ENCODE peak calls at places on chromosomes 5 and 9, in four cellular contexts. O is HFF-Myc, J is right atrium auricular region, I is GM10248. W is an unnamed sample.
A peak's percentile ranks its signal among the peaks of the same experiment; 100 is the strongest.

GRCh38 chr5:134022333-134022732 is 17.6 kb upstream of the VDAC1 start:
- DNase-seq in O (no peak), I (no peak), J (no peak), W (no peak)

GRCh38 chr9:71767421-71768321 is 642 bp downstream of the CEMIP2 start:
- DNase-seq in I (no peak), O (no peak), J (no peak), W (no peak)

GRCh38 chr5:143128412-143129071 is 274.9 kb downstream of the NR3C1 start:
- DNase-seq in J (no peak), I (no peak), O (peak; percentile 16), W (no peak)

GRCh38 chr9:93155716-93156474 is 21.8 kb upstream of the NINJ1 start:
- DNase-seq in O (no peak), J (no peak), I (no peak), W (no peak)

GRCh38 chr5:1321576-1321975 is 23.3 kb downstream of the CLPTM1L start:
- DNase-seq in I (no peak), O (no peak), J (no peak), W (no peak)

GRCh38 chr5:37197340-37198050 is 51.7 kb downstream of the CPLANE1 start:
- DNase-seq in J (no peak), I (peak; percentile 50), O (no peak), W (no peak)

GRCh38 chr5:132002701-132003100 is 8.8 kb downstream of the ACSL6 start:
- DNase-seq in I (no peak), O (no peak), J (no peak), W (no peak)

GRCh38 chr5:122187426-122187825 is 58.1 kb downstream of the ZNF474 start:
- DNase-seq in J (no peak), O (no peak), I (no peak), W (no peak)

GRCh38 chr5:136656811-136657210 is 291.5 kb upstream of the TRPC7 start:
- DNase-seq in I (no peak), J (no peak), O (no peak), W (no peak)

GRCh38 chr9:98514841-98515240 is 193.9 kb downstream of the GABBR2 start:
- DNase-seq in I (no peak), O (no peak), J (no peak), W (no peak)

GRCh38 chr5:135156337-135156714 is 122.3 kb upstream of the PITX1 start:
- DNase-seq in I (no peak), O (no peak), J (no peak), W (no peak)

GRCh38 chr5:152007556-152007955 is 82.9 kb upstream of the GLRA1 start:
- DNase-seq in J (no peak), O (no peak), I (no peak), W (no peak)

GRCh38 chr5:52864376-52864775 is 76.7 kb downstream of the ITGA1 start:
- DNase-seq in J (no peak), I (no peak), O (no peak), W (no peak)

GRCh38 chr5:1817261-1818043 is 16.2 kb downstream of the NDUFS6 start:
- DNase-seq in I (no peak), J (no peak), O (no peak), W (no peak)

GRCh38 chr5:13990896-13991295 is 46.4 kb upstream of the DNAH5 start:
- DNase-seq in O (no peak), J (no peak), I (no peak), W (no peak)

GRCh38 chr5:180366303-180366702 is 13.2 kb upstream of the GFPT2 start:
- DNase-seq in I (no peak), J (no peak), O (no peak), W (no peak)

GRCh38 chr9:23551171-23551795 is 274.8 kb downstream of the ELAVL2 start:
- DNase-seq in O (no peak), I (no peak), J (no peak), W (no peak)

GRCh38 chr5:37665272-37665671 is 174.6 kb downstream of the GDNF start:
- DNase-seq in J (no peak), O (peak; percentile 63), I (no peak), W (no peak)

GRCh38 chr5:154253807-154254206 is 63.3 kb downstream of the GALNT10 start:
- DNase-seq in O (no peak), I (no peak), J (no peak), W (no peak)

GRCh38 chr5:56814361-56814962 is 887 bp upstream of the MAP3K1 start:
- DNase-seq in J (no peak), I (peak; percentile 20), O (no peak), W (no peak)

GRCh38 chr5:180769821-180770220 is 30.0 kb upstream of the OR2Y1 start:
- DNase-seq in O (no peak), J (no peak), I (no peak), W (no peak)

GRCh38 chr5:54567996-54568395 is 50.4 kb downstream of the SNX18 start:
- DNase-seq in O (no peak), I (no peak), J (no peak), W (no peak)
- TF ChIP-seq CTCF in O (no peak), I (no peak), J (no peak), W (no peak)

GRCh38 chr9:126613656-126614055 is at the start of gene LMX1B:
- DNase-seq in J (no peak), I (no peak), O (no peak), W (peak; percentile 44)

GRCh38 chr9:126615791-126616447 is 2.2 kb downstream of the LMX1B start:
- DNase-seq in J (no peak), O (no peak), I (no peak), W (no peak)

GRCh38 chr9:126615251-126615790 is 1.6 kb downstream of the LMX1B start:
- DNase-seq in J (peak; percentile 72), I (no peak), O (no peak), W (no peak)

GRCh38 chr9:126614088-126614454 is 343 bp downstream of the LMX1B start:
- DNase-seq in I (no peak), O (no peak), J (no peak), W (no peak)

GRCh38 chr9:126614455-126615248 is 924 bp downstream of the LMX1B start:
- DNase-seq in I (no peak), O (no peak), J (no peak), W (no peak)
- TF ChIP-seq CTCF in I (no peak), O (no peak), J (no peak), W (no peak)

GRCh38 chr9:127805620-127806019 is 2.9 kb downstream of the FPGS start:
- DNase-seq in J (no peak), I (no peak), O (no peak), W (no peak)
- TF ChIP-seq CTCF in J (peak; percentile 35), I (peak; percentile 32), O (peak; percentile 48), W (peak; percentile 27)

DNA sequence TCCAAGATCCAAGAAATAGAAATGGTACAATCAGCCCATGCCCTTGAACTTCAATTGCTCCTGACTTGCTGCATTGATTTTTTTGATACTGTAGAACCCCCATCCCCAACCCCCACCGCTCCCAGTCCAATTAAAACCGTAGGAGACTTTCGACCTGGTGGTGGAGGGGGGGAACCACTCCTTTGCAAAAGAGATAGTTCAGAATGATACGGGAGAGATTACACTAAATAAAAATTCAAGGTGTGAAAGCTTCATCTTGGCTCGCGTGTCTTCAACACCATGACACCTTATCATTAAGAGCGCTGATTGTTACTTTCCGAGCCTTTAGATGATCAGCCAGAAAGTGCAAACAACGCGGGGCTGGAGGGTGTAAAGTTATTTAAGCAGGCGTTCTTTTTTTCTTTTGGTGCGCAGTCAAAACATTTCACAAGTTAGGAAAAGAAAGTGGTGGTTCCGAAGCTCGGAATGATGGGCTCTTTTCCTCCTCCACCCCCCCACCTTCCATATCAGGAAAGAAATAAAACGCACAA is 1.3 kb upstream of the ZNF462 start:
- DNase-seq in J (no peak), O (no peak), I (no peak), W (no peak)
- TF ChIP-seq CTCF in J (no peak), O (no peak), I (no peak), W (no peak)

GRCh38 chr9:38706493-38706892 is 13.4 kb downstream of the FAM240B start:
- DNase-seq in O (no peak), J (no peak), I (no peak), W (no peak)

GRCh38 chr9:38708759-38709158 is 11.2 kb downstream of the FAM240B start:
- DNase-seq in J (peak; percentile 23), I (no peak), O (no peak), W (no peak)

GRCh38 chr9:38713426-38713825 is 6.5 kb downstream of the FAM240B start:
- DNase-seq in O (no peak), I (no peak), J (no peak), W (peak; percentile 68)

GRCh38 chr9:38705917-38706316 is 14.0 kb downstream of the FAM240B start:
- DNase-seq in O (no peak), I (no peak), J (no peak), W (no peak)

DNA sequence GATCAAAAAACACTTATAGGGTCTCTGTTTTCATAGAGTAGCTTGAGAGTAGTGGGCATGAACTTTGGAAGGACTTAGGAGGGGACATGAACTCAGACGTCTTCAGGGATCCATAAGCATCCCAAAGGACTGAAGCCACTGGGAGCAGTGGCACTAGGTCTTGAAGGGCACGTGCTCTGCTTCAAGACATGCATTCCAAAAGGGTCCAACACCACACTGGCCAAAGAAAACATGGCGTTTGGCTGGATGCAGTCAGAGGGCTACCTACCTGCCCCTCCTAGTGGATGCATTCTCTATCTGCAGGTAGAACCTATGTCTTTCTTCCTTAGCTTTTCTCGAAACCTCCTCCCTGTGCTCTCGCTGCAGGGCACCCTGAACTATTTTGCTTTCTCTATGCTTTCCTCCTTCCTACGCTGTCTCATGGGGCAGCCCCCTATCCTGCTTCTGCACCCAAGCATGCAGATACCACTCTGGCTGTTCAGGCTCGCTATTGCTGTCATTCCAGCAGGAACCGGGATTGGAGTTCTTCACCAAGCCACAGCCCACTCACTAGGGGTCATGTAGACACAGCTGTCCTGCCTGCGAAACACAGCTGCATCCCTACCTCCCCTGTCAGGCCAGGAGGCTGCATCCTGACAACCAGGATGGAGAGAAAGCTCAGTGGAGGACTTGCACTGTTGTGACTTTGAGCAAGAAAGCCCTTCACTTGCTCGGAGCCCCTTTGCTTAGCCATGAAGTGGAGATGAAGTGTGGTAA is 11.9 kb downstream of the FAM240B start:
- DNase-seq in J (no peak), I (peak; percentile 32), O (no peak), W (no peak)
- TF ChIP-seq CTCF in J (no peak), I (peak; percentile 28), O (peak; percentile 42), W (no peak)

GRCh38 chr5:88691945-88692868 is 190.8 kb downstream of the MEF2C start:
- DNase-seq in O (no peak), J (no peak), I (no peak), W (no peak)
- TF ChIP-seq CTCF in O (no peak), J (no peak), I (no peak), W (no peak)

GRCh38 chr5:86129009-86129408 is 488.7 kb upstream of the COX7C start:
- DNase-seq in O (no peak), J (no peak), I (no peak), W (no peak)

GRCh38 chr5:86126202-86126601 is 491.5 kb upstream of the COX7C start:
- DNase-seq in I (no peak), O (no peak), J (no peak), W (no peak)
- TF ChIP-seq CTCF in I (no peak), O (no peak), J (no peak), W (no peak)

DNA sequence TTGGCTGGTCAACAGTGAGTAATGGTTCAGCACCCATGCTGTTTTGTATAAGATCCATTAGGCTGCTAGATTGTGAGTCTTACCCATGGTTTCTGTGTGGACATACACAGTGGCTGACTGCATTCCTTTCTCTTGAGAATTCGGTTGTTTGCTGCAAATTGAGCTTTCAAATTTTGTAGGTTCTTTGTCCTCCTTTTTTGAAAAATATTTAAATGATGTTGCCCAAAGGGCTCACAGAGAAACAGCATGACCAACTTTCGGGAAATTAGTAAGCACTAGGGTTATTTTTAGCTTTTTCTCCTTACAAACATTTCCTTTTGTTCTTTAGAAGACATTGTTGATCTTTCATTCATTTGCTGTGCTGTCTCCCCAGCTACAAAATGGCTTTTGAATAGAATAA is 79.3 kb downstream of the NLN start:
- DNase-seq in I (no peak), J (no peak), O (no peak), W (no peak)
- TF ChIP-seq CTCF in I (no peak), J (no peak), O (no peak), W (no peak)

W was measured in AG09319.